ENCODE peak calls at places on chromosomes 12 and 14, in six cellular contexts. One of them, this sample, is unnamed.

GRCh38 chr14:31410048-31410654 is 10.2 kb downstream of the HEATR5A start:
- DNase-seq in IMR-90: no peak
- DNase-seq in progenitor cell of endocrine pancreas: no peak
- DNase-seq in choroid plexus epithelial cell: no peak
- DNase-seq in kidney: no peak
- DNase-seq in RWPE1: no peak
- DNase-seq in this sample: no peak

GRCh38 chr12:116346222-116346621 is 68.7 kb upstream of the MED13L start:
- DNase-seq in choroid plexus epithelial cell: peak
- DNase-seq in IMR-90: no peak
- DNase-seq in RWPE1: no peak
- DNase-seq in progenitor cell of endocrine pancreas: no peak
- DNase-seq in kidney: peak
- DNase-seq in this sample: peak

GRCh38 chr14:82766128-82766527 is 1232.5 kb upstream of the SEL1L start:
- DNase-seq in choroid plexus epithelial cell: no peak
- DNase-seq in progenitor cell of endocrine pancreas: no peak
- DNase-seq in IMR-90: no peak
- DNase-seq in kidney: no peak
- DNase-seq in RWPE1: no peak
- DNase-seq in this sample: no peak

GRCh38 chr14:89675590-89675989 is 258.6 kb upstream of the FOXN3 start:
- DNase-seq in IMR-90: no peak
- DNase-seq in RWPE1: no peak
- DNase-seq in kidney: no peak
- DNase-seq in progenitor cell of endocrine pancreas: no peak
- DNase-seq in choroid plexus epithelial cell: no peak
- DNase-seq in this sample: no peak

GRCh38 chr12:77120695-77121094 is 55.3 kb upstream of the E2F7 start:
- DNase-seq in IMR-90: peak
- DNase-seq in kidney: no peak
- DNase-seq in progenitor cell of endocrine pancreas: no peak
- DNase-seq in RWPE1: peak
- DNase-seq in choroid plexus epithelial cell: peak
- DNase-seq in this sample: peak

GRCh38 chr14:92903359-92903758 is 19.6 kb upstream of the CHGA start:
- DNase-seq in choroid plexus epithelial cell: no peak
- DNase-seq in RWPE1: no peak
- DNase-seq in kidney: no peak
- DNase-seq in IMR-90: no peak
- DNase-seq in progenitor cell of endocrine pancreas: no peak
- DNase-seq in this sample: no peak

GRCh38 chr14:59055439-59056045 is 132.9 kb upstream of the DAAM1 start:
- DNase-seq in choroid plexus epithelial cell: peak
- DNase-seq in progenitor cell of endocrine pancreas: no peak
- DNase-seq in RWPE1: peak
- DNase-seq in kidney: no peak
- DNase-seq in IMR-90: peak
- DNase-seq in this sample: peak

GRCh38 chr12:3380200-3381020 is 110.6 kb upstream of the PRMT8 start:
- DNase-seq in progenitor cell of endocrine pancreas: no peak
- DNase-seq in RWPE1: no peak
- DNase-seq in choroid plexus epithelial cell: no peak
- DNase-seq in kidney: no peak
- DNase-seq in IMR-90: no peak
- DNase-seq in this sample: no peak

GRCh38 chr12:49553512-49554088 is 14.3 kb downstream of the MCRS1 start:
- DNase-seq in choroid plexus epithelial cell: peak
- DNase-seq in kidney: no peak
- DNase-seq in RWPE1: peak
- DNase-seq in progenitor cell of endocrine pancreas: no peak
- DNase-seq in IMR-90: no peak
- DNase-seq in this sample: peak

GRCh38 chr12:53952335-53952694 is 2.4 kb upstream of the HOXC12 start:
- DNase-seq in RWPE1: no peak
- DNase-seq in kidney: no peak
- DNase-seq in progenitor cell of endocrine pancreas: no peak
- DNase-seq in choroid plexus epithelial cell: no peak
- DNase-seq in IMR-90: no peak
- DNase-seq in this sample: no peak

GRCh38 chr12:131527736-131528135 is 183.2 kb upstream of the SFSWAP start:
- DNase-seq in RWPE1: no peak
- DNase-seq in IMR-90: no peak
- DNase-seq in progenitor cell of endocrine pancreas: no peak
- DNase-seq in kidney: no peak
- DNase-seq in choroid plexus epithelial cell: no peak
- DNase-seq in this sample: no peak

GRCh38 chr12:98955284-98955683 is 310.2 kb downstream of the APAF1 start:
- DNase-seq in choroid plexus epithelial cell: peak
- DNase-seq in RWPE1: peak
- DNase-seq in kidney: no peak
- DNase-seq in IMR-90: peak
- DNase-seq in progenitor cell of endocrine pancreas: no peak
- DNase-seq in this sample: peak
- TF ChIP-seq CTCF in choroid plexus epithelial cell: peak
- TF ChIP-seq CTCF in RWPE1: no peak
- TF ChIP-seq CTCF in kidney: no peak
- TF ChIP-seq CTCF in IMR-90: peak
- TF ChIP-seq CTCF in progenitor cell of endocrine pancreas: peak
- TF ChIP-seq CTCF in this sample: peak

GRCh38 chr14:100524933-100525243 is 62.3 kb downstream of the BEGAIN start:
- DNase-seq in kidney: peak
- DNase-seq in progenitor cell of endocrine pancreas: peak
- DNase-seq in choroid plexus epithelial cell: peak
- DNase-seq in IMR-90: peak
- DNase-seq in RWPE1: no peak
- DNase-seq in this sample: no peak
- TF ChIP-seq CTCF in kidney: peak
- TF ChIP-seq CTCF in progenitor cell of endocrine pancreas: peak
- TF ChIP-seq CTCF in choroid plexus epithelial cell: peak
- TF ChIP-seq CTCF in IMR-90: peak
- TF ChIP-seq CTCF in RWPE1: no peak
- TF ChIP-seq CTCF in this sample: no peak

GRCh38 chr14:85867450-85867849 is 337.5 kb downstream of the FLRT2 start:
- DNase-seq in kidney: no peak
- DNase-seq in progenitor cell of endocrine pancreas: no peak
- DNase-seq in IMR-90: no peak
- DNase-seq in choroid plexus epithelial cell: no peak
- DNase-seq in RWPE1: no peak
- DNase-seq in this sample: no peak
- TF ChIP-seq CTCF in kidney: no peak
- TF ChIP-seq CTCF in progenitor cell of endocrine pancreas: no peak
- TF ChIP-seq CTCF in IMR-90: peak
- TF ChIP-seq CTCF in choroid plexus epithelial cell: peak
- TF ChIP-seq CTCF in RWPE1: no peak
- TF ChIP-seq CTCF in this sample: no peak

GRCh38 chr14:70045715-70046535 is 142.8 kb downstream of the SLC8A3 start:
- DNase-seq in kidney: peak
- DNase-seq in RWPE1: peak
- DNase-seq in progenitor cell of endocrine pancreas: peak
- DNase-seq in choroid plexus epithelial cell: peak
- DNase-seq in IMR-90: peak
- DNase-seq in this sample: peak
- TF ChIP-seq CTCF in kidney: peak
- TF ChIP-seq CTCF in RWPE1: peak
- TF ChIP-seq CTCF in progenitor cell of endocrine pancreas: peak
- TF ChIP-seq CTCF in choroid plexus epithelial cell: peak
- TF ChIP-seq CTCF in IMR-90: peak
- TF ChIP-seq CTCF in this sample: peak